ENCODE peak calls at places on chromosome 17, in eight cellular contexts. U is neural crest cell; C is Caki2; A is H54; R is CD8-positive, alpha-beta T cell; X is NCI-H1930; D is neural progenitor cell; W is endodermal cell. F is an unnamed sample.

GRCh38 chr17:57407287-57408063 is 151.2 kb downstream of the MSI2 start:
- DNase-seq in U (peak; percentile 45), C (peak; percentile 80), A (no peak), R (no peak), X (no peak), D (peak; percentile 47), W (no peak), F (no peak)

GRCh38 chr17:14737984-14738651 is 437.2 kb downstream of the HS3ST3B1 start:
- DNase-seq in U (peak; percentile 17), C (peak; percentile 94), A (peak; percentile 59), R (no peak), X (no peak), D (peak; percentile 41), W (peak; percentile 78), F (no peak)

GRCh38 chr17:57395721-57396321 is 139.5 kb downstream of the MSI2 start:
- DNase-seq in U (no peak), C (no peak), A (no peak), R (no peak), X (no peak), D (no peak), W (no peak), F (no peak)

GRCh38 chr17:19812407-19812806 is 55.3 kb downstream of the ULK2 start:
- DNase-seq in U (no peak), C (no peak), A (peak; percentile 15), R (no peak), X (no peak), D (no peak), W (peak; percentile 59), F (no peak)

GRCh38 chr17:542943-543342 is 171.7 kb downstream of the VPS53 start:
- DNase-seq in U (no peak), C (no peak), A (no peak), R (no peak), X (no peak), D (no peak), W (no peak), F (no peak)

GRCh38 chr17:4617090-4617489 is 24.4 kb downstream of the ALOX15 start:
- DNase-seq in U (no peak), C (no peak), A (no peak), R (no peak), X (no peak), D (no peak), W (peak; percentile 44), F (no peak)

GRCh38 chr17:50096758-50097157 is 1.6 kb downstream of the PDK2 start:
- DNase-seq in U (no peak), C (no peak), A (no peak), R (no peak), X (no peak), D (no peak), W (no peak), F (no peak)

GRCh38 chr17:77441130-77441920 is 300.6 kb downstream of the SEC14L1 start:
- DNase-seq in U (no peak), C (peak; percentile 71), A (no peak), R (peak; percentile 84), X (no peak), D (no peak), W (no peak), F (peak; percentile 79)

GRCh38 chr17:197352-197751 is 15.9 kb upstream of the DOC2B start:
- DNase-seq in U (no peak), C (no peak), A (no peak), R (no peak), X (no peak), D (no peak), W (no peak), F (no peak)

GRCh38 chr17:72176902-72177660 is 56.3 kb downstream of the SOX9 start:
- DNase-seq in U (no peak), C (no peak), A (no peak), R (no peak), X (no peak), D (no peak), W (peak; percentile 65), F (no peak)

GRCh38 chr17:43882761-43883415 is 24.4 kb downstream of the MPP2 start:
- DNase-seq in U (no peak), C (no peak), A (no peak), R (no peak), X (no peak), D (no peak), W (peak; percentile 38), F (no peak)

GRCh38 chr17:34997355-34997862 is 17.1 kb downstream of the LIG3 start:
- DNase-seq in U (no peak), C (no peak), A (no peak), R (no peak), X (no peak), D (no peak), W (no peak), F (no peak)

GRCh38 chr17:40915199-40915661 is 22.2 kb downstream of the KRT23 start:
- DNase-seq in U (no peak), C (peak; percentile 88), A (peak; percentile 59), R (no peak), X (no peak), D (no peak), W (no peak), F (no peak)

GRCh38 chr17:41539071-41539492 is 11.0 kb upstream of the KRT19 start:
- DNase-seq in U (no peak), C (no peak), A (no peak), R (no peak), X (no peak), D (no peak), W (peak; percentile 82), F (no peak)

GRCh38 chr17:56779898-56780777 is 53.6 kb downstream of the C17orf67 start:
- DNase-seq in U (peak; percentile 87), C (peak; percentile 73), A (peak; percentile 83), R (peak; percentile 83), X (peak; percentile 50), D (peak; percentile 83), W (peak; percentile 97), F (peak; percentile 70)

GRCh38 chr17:2122641-2123302 is 67.9 kb downstream of the HIC1 start:
- DNase-seq in U (no peak), C (peak; percentile 70), A (no peak), R (no peak), X (no peak), D (peak; percentile 50), W (peak; percentile 71), F (no peak)

GRCh38 chr17:3157218-3157617 is 29.9 kb upstream of the OR1G1 start:
- DNase-seq in U (no peak), C (no peak), A (no peak), R (no peak), X (no peak), D (no peak), W (no peak), F (no peak)

GRCh38 chr17:17042851-17043667 is 802 bp downstream of the MPRIP start:
- DNase-seq in U (no peak), C (no peak), A (peak; percentile 43), R (peak; percentile 47), X (no peak), D (peak; percentile 45), W (peak; percentile 81), F (no peak)

GRCh38 chr17:47813077-47813476 is 8.5 kb downstream of the OSBPL7 start:
- DNase-seq in U (no peak), C (no peak), A (no peak), R (no peak), X (no peak), D (no peak), W (peak; percentile 30), F (no peak)

GRCh38 chr17:55402374-55402773 is 19.3 kb downstream of the MMD start:
- DNase-seq in U (no peak), C (no peak), A (no peak), R (no peak), X (peak; percentile 72), D (no peak), W (no peak), F (no peak)

GRCh38 chr17:76252040-76252954 is 12.0 kb upstream of the RNF157 start:
- DNase-seq in U (no peak), C (peak; percentile 80), A (no peak), R (no peak), X (no peak), D (no peak), W (peak; percentile 42), F (no peak)